ENCODE peak calls at places on chromosomes 6 and 20, in six cellular contexts. P is GM12864, G is Caco-2, L is mucosa of descending colon, F is foreskin keratinocyte, Z is astrocyte. X is an unnamed sample.

GRCh38 chr6:96980142-96980541 is 55.6 kb downstream of the KLHL32 start:
- DNase-seq in Z (no peak), L (no peak), G (no peak), F (no peak), P (no peak), X (no peak)

GRCh38 chr20:52493177-52493711 is 301.7 kb upstream of the ZFP64 start:
- DNase-seq in F (peak; percentile 68), Z (peak; percentile 63), G (no peak), L (no peak), P (no peak), X (no peak)

GRCh38 chr20:14775778-14776177 is 438.4 kb upstream of the FLRT3 start:
- DNase-seq in Z (peak; percentile 34), F (peak; percentile 88), L (no peak), G (no peak), P (no peak), X (no peak)

GRCh38 chr6:14932485-14933178 is 313.2 kb upstream of the JARID2 start:
- DNase-seq in Z (no peak), L (no peak), G (no peak), F (no peak), P (no peak), X (no peak)

GRCh38 chr6:159968295-159969203 is at the start of gene IGF2R:
- DNase-seq in G (peak; percentile 94), L (peak; percentile 97), P (peak; percentile 67), F (peak; percentile 55), Z (peak; percentile 64), X (peak; percentile 93)

GRCh38 chr6:90111387-90111786 is 185.3 kb downstream of the BACH2 start:
- DNase-seq in P (no peak), Z (no peak), F (peak; percentile 71), L (no peak), G (no peak), X (no peak)

GRCh38 chr6:90217621-90218496 is 78.8 kb downstream of the BACH2 start:
- DNase-seq in Z (no peak), G (peak; percentile 57), P (no peak), L (peak; percentile 66), F (no peak), X (no peak)

GRCh38 chr6:165990216-165990615 is 177.4 kb downstream of the TBXT start:
- DNase-seq in Z (no peak), L (no peak), G (no peak), F (no peak), P (no peak), X (no peak)

GRCh38 chr6:10951675-10952282 is 64.9 kb downstream of the SYCP2L start:
- DNase-seq in F (no peak), G (peak; percentile 49), P (no peak), Z (peak; percentile 68), L (no peak), X (no peak)

GRCh38 chr6:46338098-46338497 is 153.2 kb downstream of the RCAN2 start:
- DNase-seq in G (no peak), Z (no peak), P (peak; percentile 12), F (no peak), L (no peak), X (no peak)

GRCh38 chr6:9139762-9140161 is 704.4 kb upstream of the SLC35B3 start:
- DNase-seq in Z (peak; percentile 56), G (no peak), L (no peak), P (no peak), F (peak; percentile 42), X (no peak)

GRCh38 chr6:29965873-29966601 is 23.7 kb downstream of the HLA-A start:
- DNase-seq in L (peak; percentile 90), G (peak; percentile 14), F (no peak), P (peak; percentile 55), Z (peak; percentile 15), X (peak; percentile 57)

GRCh38 chr6:33277663-33278391 is 904 bp downstream of the B3GALT4 start:
- DNase-seq in Z (no peak), G (peak; percentile 58), L (peak; percentile 79), F (no peak), P (no peak), X (peak; percentile 77)

GRCh38 chr20:46683620-46683938 is 5.7 kb downstream of the TP53RK start:
- DNase-seq in P (no peak), L (no peak), G (no peak), Z (no peak), F (no peak), X (no peak)

GRCh38 chr6:7389162-7389450 is 436 bp downstream of the CAGE1 start:
- DNase-seq in F (peak; percentile 60), Z (no peak), G (no peak), L (no peak), P (no peak), X (no peak)

GRCh38 chr20:4593149-4593525 is 128.6 kb upstream of the PRND start:
- DNase-seq in G (no peak), L (no peak), Z (no peak), P (no peak), F (no peak), X (no peak)

GRCh38 chr6:125154184-125155135 is 887 bp downstream of the TPD52L1 start:
- DNase-seq in F (peak; percentile 34), Z (peak; percentile 25), L (peak; percentile 54), G (peak; percentile 70), P (no peak), X (peak; percentile 9)

GRCh38 chr6:170100046-170100445 is 190.8 kb downstream of the DLL1 start:
- DNase-seq in L (no peak), G (no peak), F (no peak), P (no peak), Z (no peak), X (no peak)

GRCh38 chr6:125918681-125919566 is 37.6 kb upstream of the HINT3 start:
- DNase-seq in F (peak; percentile 80), P (peak; percentile 82), L (no peak), Z (peak; percentile 82), G (peak; percentile 73), X (peak; percentile 73)

GRCh38 chr6:15332441-15332840 is 86.6 kb downstream of the JARID2 start:
- DNase-seq in Z (no peak), P (no peak), G (no peak), L (no peak), F (no peak), X (no peak)

GRCh38 chr20:63377256-63378114 is 16.3 kb upstream of the CHRNA4 start:
- DNase-seq in G (no peak), L (no peak), Z (no peak), F (no peak), P (no peak), X (no peak)

GRCh38 chr20:48962976-48963730 is 41.6 kb downstream of the ARFGEF2 start:
- DNase-seq in F (no peak), Z (no peak), P (no peak), G (no peak), L (no peak), X (no peak)

GRCh38 chr6:116881236-116881635 is 4.2 kb downstream of the RFX6 start:
- DNase-seq in L (no peak), Z (no peak), F (no peak), G (no peak), P (no peak), X (no peak)
- TF ChIP-seq CTCF in L (no peak), Z (no peak), F (peak; percentile 43), G (no peak), P (no peak), X (no peak)

DNA sequence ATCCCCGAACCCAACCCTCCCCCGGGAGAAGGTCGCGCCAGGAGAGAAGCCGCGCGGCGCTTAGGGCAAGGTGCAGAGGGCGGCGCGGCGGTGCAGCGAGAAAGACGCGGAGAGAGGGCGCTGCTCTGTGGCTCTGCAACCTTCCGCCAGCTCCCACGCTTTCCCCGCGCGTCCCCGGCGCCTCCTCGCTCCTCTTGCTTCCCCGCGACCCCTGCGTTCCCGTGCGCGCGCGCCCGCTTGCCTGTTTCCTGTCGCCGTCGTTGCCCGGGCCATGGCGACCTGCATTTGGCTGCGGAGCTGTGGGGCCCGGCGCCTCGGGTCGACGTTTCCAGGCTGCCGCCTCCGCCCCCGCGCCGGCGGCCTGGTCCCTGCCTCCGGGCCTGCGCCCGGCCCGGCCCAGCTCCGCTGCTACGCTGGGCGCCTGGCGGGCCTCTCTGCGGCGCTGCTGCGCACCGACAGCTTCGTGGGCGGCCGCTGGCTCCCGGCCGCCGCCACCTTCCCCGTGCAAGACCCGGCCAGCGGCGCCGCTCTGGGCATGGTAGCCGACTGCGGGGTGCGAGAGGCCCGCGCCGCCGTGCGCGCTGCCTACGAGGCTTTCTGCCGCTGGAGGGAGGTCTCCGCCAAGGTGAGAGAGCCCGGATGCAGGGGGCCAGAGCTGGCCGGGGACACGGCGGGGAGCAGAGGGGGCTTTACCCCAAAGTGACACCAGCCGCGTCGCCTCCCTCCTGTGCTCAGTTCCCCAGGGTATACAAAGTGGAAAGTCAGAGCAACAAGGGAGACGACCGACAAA is at the start of gene ALDH5A1:
- DNase-seq in P (no peak), G (peak; percentile 83), L (peak; percentile 86), Z (peak; percentile 54), F (no peak), X (peak; percentile 86)
- TF ChIP-seq CTCF in P (peak; percentile 33), G (peak; percentile 59), L (no peak), Z (no peak), F (peak; percentile 27), X (peak; percentile 49)

DNA sequence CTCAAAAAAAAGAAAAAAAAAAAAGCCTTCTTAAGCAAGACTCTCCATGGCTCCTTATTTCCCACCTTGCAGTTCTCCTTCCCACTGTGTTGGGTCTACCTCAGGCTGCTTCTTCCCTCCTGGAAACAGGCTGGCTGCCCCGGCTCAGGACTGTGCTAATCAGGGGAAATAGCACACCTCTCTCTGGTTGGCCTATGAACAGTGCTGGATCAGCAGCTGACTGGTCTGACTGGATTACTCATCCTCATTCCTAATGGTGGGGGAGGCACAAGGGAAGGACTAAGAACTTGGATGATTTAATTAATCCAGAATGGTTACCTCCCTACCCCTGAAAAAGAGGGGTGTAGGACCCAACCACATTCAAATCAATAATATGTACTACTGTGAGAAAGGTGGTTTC is 3.9 kb upstream of the SRSF3 start:
- DNase-seq in F (peak; percentile 56), P (no peak), G (peak; percentile 58), Z (peak; percentile 86), L (no peak), X (no peak)
- TF ChIP-seq CTCF in F (no peak), P (no peak), G (no peak), Z (no peak), L (no peak), X (no peak)

GRCh38 chr6:31158863-31159855 is 770 bp downstream of the TCF19 start:
- DNase-seq in G (no peak), Z (peak; percentile 10), F (no peak), L (peak; percentile 68), P (no peak), X (peak; percentile 58)
- TF ChIP-seq CTCF in G (no peak), Z (no peak), F (no peak), L (no peak), P (peak; percentile 21), X (peak; percentile 41)